ENCODE peak calls at places on chromosomes 16 and 17, in eight cellular contexts. One of them, this sample, is unnamed. For H3K4me1, the result is how much of the 10 kb centered on the place peaks cover.

GRCh38 chr17:29592850-29593545 is at the start of gene ANKRD13B:
- DNase-seq in lung: no peak
- DNase-seq in MM.1S: no peak
- DNase-seq in adipocyte: peak
- DNase-seq in CD8-positive, alpha-beta memory T cell: no peak
- DNase-seq in breast epithelium: no peak
- DNase-seq in naive thymus-derived CD4-positive, alpha-beta T cell: no peak
- DNase-seq in H9: no peak
- DNase-seq in this sample: no peak

GRCh38 chr17:9937901-9938300 is 32.8 kb upstream of the RCVRN start:
- DNase-seq in lung: no peak
- DNase-seq in MM.1S: no peak
- DNase-seq in adipocyte: no peak
- DNase-seq in CD8-positive, alpha-beta memory T cell: no peak
- DNase-seq in breast epithelium: no peak
- DNase-seq in naive thymus-derived CD4-positive, alpha-beta T cell: no peak
- DNase-seq in H9: no peak
- DNase-seq in this sample: no peak

GRCh38 chr16:66844342-66845079 is at the start of gene CA7:
- DNase-seq in lung: no peak
- DNase-seq in MM.1S: no peak
- DNase-seq in adipocyte: peak
- DNase-seq in CD8-positive, alpha-beta memory T cell: no peak
- DNase-seq in breast epithelium: no peak
- DNase-seq in naive thymus-derived CD4-positive, alpha-beta T cell: no peak
- DNase-seq in H9: no peak
- DNase-seq in this sample: no peak

GRCh38 chr16:81779540-81780320 is 639 bp downstream of the PLCG2 start:
- DNase-seq in lung: peak
- DNase-seq in MM.1S: no peak
- DNase-seq in adipocyte: no peak
- DNase-seq in CD8-positive, alpha-beta memory T cell: no peak
- DNase-seq in breast epithelium: no peak
- DNase-seq in naive thymus-derived CD4-positive, alpha-beta T cell: no peak
- DNase-seq in H9: no peak
- DNase-seq in this sample: no peak

GRCh38 chr16:910181-910580 is 60.6 kb downstream of the LMF1 start:
- DNase-seq in lung: no peak
- DNase-seq in MM.1S: no peak
- DNase-seq in adipocyte: no peak
- DNase-seq in CD8-positive, alpha-beta memory T cell: no peak
- DNase-seq in breast epithelium: no peak
- DNase-seq in naive thymus-derived CD4-positive, alpha-beta T cell: no peak
- DNase-seq in H9: no peak
- DNase-seq in this sample: no peak

GRCh38 chr17:69437475-69437874 is 23.0 kb downstream of the MAP2K6 start:
- DNase-seq in lung: no peak
- DNase-seq in MM.1S: no peak
- DNase-seq in adipocyte: peak
- DNase-seq in CD8-positive, alpha-beta memory T cell: no peak
- DNase-seq in breast epithelium: no peak
- DNase-seq in naive thymus-derived CD4-positive, alpha-beta T cell: no peak
- DNase-seq in H9: no peak
- DNase-seq in this sample: no peak

GRCh38 chr16:1126044-1126443 is 26.9 kb upstream of the CACNA1H start:
- DNase-seq in lung: no peak
- DNase-seq in MM.1S: no peak
- DNase-seq in adipocyte: no peak
- DNase-seq in CD8-positive, alpha-beta memory T cell: no peak
- DNase-seq in breast epithelium: no peak
- DNase-seq in naive thymus-derived CD4-positive, alpha-beta T cell: no peak
- DNase-seq in H9: no peak
- DNase-seq in this sample: no peak

GRCh38 chr16:84813141-84813933 is 6.4 kb upstream of the CRISPLD2 start:
- DNase-seq in lung: no peak
- DNase-seq in MM.1S: no peak
- DNase-seq in adipocyte: no peak
- DNase-seq in CD8-positive, alpha-beta memory T cell: no peak
- DNase-seq in breast epithelium: no peak
- DNase-seq in naive thymus-derived CD4-positive, alpha-beta T cell: no peak
- DNase-seq in H9: peak
- DNase-seq in this sample: no peak

GRCh38 chr16:73794936-73795335 is 501.7 kb upstream of the PSMD7 start:
- DNase-seq in lung: no peak
- DNase-seq in MM.1S: no peak
- DNase-seq in adipocyte: peak
- DNase-seq in CD8-positive, alpha-beta memory T cell: no peak
- DNase-seq in breast epithelium: no peak
- DNase-seq in naive thymus-derived CD4-positive, alpha-beta T cell: no peak
- DNase-seq in H9: no peak
- DNase-seq in this sample: peak

GRCh38 chr17:82291582-82292250 is 18.2 kb upstream of the CSNK1D start:
- DNase-seq in lung: no peak
- DNase-seq in MM.1S: no peak
- DNase-seq in adipocyte: no peak
- DNase-seq in CD8-positive, alpha-beta memory T cell: no peak
- DNase-seq in breast epithelium: no peak
- DNase-seq in naive thymus-derived CD4-positive, alpha-beta T cell: no peak
- DNase-seq in H9: no peak
- DNase-seq in this sample: no peak

GRCh38 chr17:82294086-82294773 is 20.7 kb upstream of the CSNK1D start:
- DNase-seq in lung: no peak
- DNase-seq in MM.1S: no peak
- DNase-seq in adipocyte: no peak
- DNase-seq in CD8-positive, alpha-beta memory T cell: no peak
- DNase-seq in breast epithelium: no peak
- DNase-seq in naive thymus-derived CD4-positive, alpha-beta T cell: no peak
- DNase-seq in H9: no peak
- DNase-seq in this sample: no peak

GRCh38 chr17:82295472-82295814 is 21.9 kb upstream of the CSNK1D start:
- DNase-seq in lung: no peak
- DNase-seq in MM.1S: no peak
- DNase-seq in adipocyte: no peak
- DNase-seq in CD8-positive, alpha-beta memory T cell: no peak
- DNase-seq in breast epithelium: no peak
- DNase-seq in naive thymus-derived CD4-positive, alpha-beta T cell: no peak
- DNase-seq in H9: no peak
- DNase-seq in this sample: no peak

GRCh38 chr17:82289822-82290541 is 16.5 kb upstream of the CSNK1D start:
- DNase-seq in lung: no peak
- DNase-seq in MM.1S: no peak
- DNase-seq in adipocyte: no peak
- DNase-seq in CD8-positive, alpha-beta memory T cell: no peak
- DNase-seq in breast epithelium: no peak
- DNase-seq in naive thymus-derived CD4-positive, alpha-beta T cell: no peak
- DNase-seq in H9: no peak
- DNase-seq in this sample: no peak

GRCh38 chr17:82292251-82293154 is 19.0 kb upstream of the CSNK1D start:
- DNase-seq in lung: peak
- DNase-seq in MM.1S: peak
- DNase-seq in adipocyte: peak
- DNase-seq in CD8-positive, alpha-beta memory T cell: peak
- DNase-seq in breast epithelium: peak
- DNase-seq in naive thymus-derived CD4-positive, alpha-beta T cell: peak
- DNase-seq in H9: peak
- DNase-seq in this sample: peak
- H3K4me1 ChIP-seq in lung: under half
- H3K4me1 ChIP-seq in MM.1S: under half
- H3K4me1 ChIP-seq in adipocyte: under half
- H3K4me1 ChIP-seq in CD8-positive, alpha-beta memory T cell: under half
- H3K4me1 ChIP-seq in breast epithelium: under half
- H3K4me1 ChIP-seq in naive thymus-derived CD4-positive, alpha-beta T cell: under half
- H3K4me1 ChIP-seq in H9: under half
- H3K4me1 ChIP-seq in this sample: under half

DNA sequence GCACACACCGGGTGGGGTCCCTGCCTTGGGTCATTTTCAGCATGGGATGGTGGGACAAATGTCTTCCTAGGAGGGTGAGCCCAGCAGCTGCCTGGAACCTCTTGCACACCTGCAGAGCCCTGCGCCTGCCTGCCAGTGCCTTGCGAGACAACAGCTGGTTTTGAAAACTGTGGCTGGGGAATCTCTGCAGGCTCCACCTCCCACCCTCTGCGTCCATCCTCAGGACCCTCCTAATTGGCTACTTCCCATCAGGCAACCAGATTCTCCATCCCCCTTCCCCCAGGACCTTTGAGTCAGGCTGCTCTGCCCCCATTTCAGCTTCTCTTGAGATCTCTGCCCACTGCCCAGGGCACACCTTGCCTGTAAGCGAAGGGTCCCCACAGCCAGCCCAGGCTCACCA is 26.6 kb downstream of the PEMT start:
- DNase-seq in lung: no peak
- DNase-seq in MM.1S: no peak
- DNase-seq in adipocyte: no peak
- DNase-seq in CD8-positive, alpha-beta memory T cell: no peak
- DNase-seq in breast epithelium: no peak
- DNase-seq in naive thymus-derived CD4-positive, alpha-beta T cell: no peak
- DNase-seq in H9: peak
- DNase-seq in this sample: no peak
- H3K4me1 ChIP-seq in lung: under half
- H3K4me1 ChIP-seq in MM.1S: under half
- H3K4me1 ChIP-seq in adipocyte: half or more
- H3K4me1 ChIP-seq in CD8-positive, alpha-beta memory T cell: under half
- H3K4me1 ChIP-seq in breast epithelium: under half
- H3K4me1 ChIP-seq in naive thymus-derived CD4-positive, alpha-beta T cell: under half
- H3K4me1 ChIP-seq in H9: under half
- H3K4me1 ChIP-seq in this sample: half or more

GRCh38 chr16:11456741-11457140 is 111.5 kb downstream of the RMI2 start:
- DNase-seq in lung: no peak
- DNase-seq in MM.1S: no peak
- DNase-seq in adipocyte: no peak
- DNase-seq in CD8-positive, alpha-beta memory T cell: no peak
- DNase-seq in breast epithelium: no peak
- DNase-seq in naive thymus-derived CD4-positive, alpha-beta T cell: no peak
- DNase-seq in H9: no peak
- DNase-seq in this sample: no peak
- H3K4me1 ChIP-seq in lung: under half
- H3K4me1 ChIP-seq in MM.1S: under half
- H3K4me1 ChIP-seq in adipocyte: under half
- H3K4me1 ChIP-seq in CD8-positive, alpha-beta memory T cell: under half
- H3K4me1 ChIP-seq in breast epithelium: under half
- H3K4me1 ChIP-seq in naive thymus-derived CD4-positive, alpha-beta T cell: under half
- H3K4me1 ChIP-seq in H9: under half
- H3K4me1 ChIP-seq in this sample: under half

GRCh38 chr17:47946929-47947397 is 5.6 kb downstream of the PNPO start:
- DNase-seq in lung: peak
- DNase-seq in MM.1S: peak
- DNase-seq in adipocyte: peak
- DNase-seq in CD8-positive, alpha-beta memory T cell: peak
- DNase-seq in breast epithelium: peak
- DNase-seq in naive thymus-derived CD4-positive, alpha-beta T cell: peak
- DNase-seq in H9: peak
- DNase-seq in this sample: peak

GRCh38 chr17:47945080-47945479 is 3.7 kb downstream of the PNPO start:
- DNase-seq in lung: no peak
- DNase-seq in MM.1S: no peak
- DNase-seq in adipocyte: no peak
- DNase-seq in CD8-positive, alpha-beta memory T cell: no peak
- DNase-seq in breast epithelium: no peak
- DNase-seq in naive thymus-derived CD4-positive, alpha-beta T cell: peak
- DNase-seq in H9: no peak
- DNase-seq in this sample: no peak

GRCh38 chr17:47946516-47946915 is 5.1 kb downstream of the PNPO start:
- DNase-seq in lung: no peak
- DNase-seq in MM.1S: no peak
- DNase-seq in adipocyte: no peak
- DNase-seq in CD8-positive, alpha-beta memory T cell: no peak
- DNase-seq in breast epithelium: no peak
- DNase-seq in naive thymus-derived CD4-positive, alpha-beta T cell: no peak
- DNase-seq in H9: no peak
- DNase-seq in this sample: no peak

GRCh38 chr17:47948706-47949196 is 7.4 kb downstream of the PNPO start:
- DNase-seq in lung: no peak
- DNase-seq in MM.1S: no peak
- DNase-seq in adipocyte: no peak
- DNase-seq in CD8-positive, alpha-beta memory T cell: no peak
- DNase-seq in breast epithelium: peak
- DNase-seq in naive thymus-derived CD4-positive, alpha-beta T cell: no peak
- DNase-seq in H9: no peak
- DNase-seq in this sample: no peak

DNA sequence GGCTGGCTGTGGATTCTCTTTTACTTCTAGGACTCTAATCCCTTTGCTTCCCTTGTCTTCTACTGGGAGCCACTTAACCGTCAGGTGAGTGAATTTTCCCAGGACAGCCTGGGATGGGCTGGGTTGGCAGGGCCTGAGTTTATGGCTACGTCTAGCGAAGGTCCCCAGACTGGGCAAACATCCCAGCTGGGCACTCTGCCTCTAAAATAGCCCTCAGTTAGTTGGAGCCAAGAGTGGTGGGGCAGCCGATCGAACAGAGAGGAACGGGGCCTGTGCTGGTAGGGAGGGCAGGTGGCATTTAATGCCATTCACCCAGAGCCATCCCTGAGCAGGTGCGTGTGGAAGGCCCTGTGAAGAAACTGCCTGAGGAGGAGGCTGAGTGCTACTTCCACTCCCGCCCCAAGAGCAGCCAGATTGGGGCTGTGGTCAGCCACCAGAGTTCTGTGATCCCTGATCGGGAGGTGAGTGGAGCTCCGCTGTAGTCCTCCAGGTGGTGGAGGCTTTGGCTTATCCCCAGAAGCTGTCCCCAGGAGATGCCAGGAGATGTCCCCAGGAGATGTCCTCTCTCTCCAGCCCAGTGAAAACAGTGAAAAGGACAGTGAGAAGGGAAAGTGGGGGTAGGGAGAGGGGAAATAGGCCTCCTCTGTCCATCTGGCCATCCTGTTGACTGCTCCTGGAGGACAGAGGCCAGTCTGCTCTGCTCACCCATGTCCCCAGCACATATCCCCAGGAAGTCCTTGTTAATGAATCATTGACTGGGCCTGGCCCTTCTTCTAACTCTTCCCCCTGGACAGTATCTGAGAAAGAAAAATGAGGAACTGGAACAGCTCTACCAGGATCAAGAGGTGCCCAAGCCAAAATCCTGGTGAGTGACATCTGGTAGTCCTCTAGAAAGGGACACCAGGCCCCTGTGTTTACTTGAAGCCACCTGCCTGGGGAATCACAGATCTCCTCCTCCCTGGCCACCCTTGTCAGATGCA is 4.4 kb downstream of the PNPO start:
- DNase-seq in lung: no peak
- DNase-seq in MM.1S: no peak
- DNase-seq in adipocyte: no peak
- DNase-seq in CD8-positive, alpha-beta memory T cell: no peak
- DNase-seq in breast epithelium: no peak
- DNase-seq in naive thymus-derived CD4-positive, alpha-beta T cell: no peak
- DNase-seq in H9: no peak
- DNase-seq in this sample: no peak
- H3K4me1 ChIP-seq in lung: under half
- H3K4me1 ChIP-seq in MM.1S: under half
- H3K4me1 ChIP-seq in adipocyte: under half
- H3K4me1 ChIP-seq in CD8-positive, alpha-beta memory T cell: half or more
- H3K4me1 ChIP-seq in breast epithelium: under half
- H3K4me1 ChIP-seq in naive thymus-derived CD4-positive, alpha-beta T cell: under half
- H3K4me1 ChIP-seq in H9: under half
- H3K4me1 ChIP-seq in this sample: under half

This sample was measured in right atrium auricular region.